ENCODE peak calls at places on chromosomes 5 and 9, in eight cellular contexts. One of them, this sample, is unnamed.

GRCh38 chr9:89598926-89599325 is 5.9 kb upstream of the GADD45G start:
- DNase-seq in HAP-1: peak
- DNase-seq in endothelial cell: no peak
- DNase-seq in stimulated activated CD8-positive, alpha-beta memory T cell treated with anti-CD3 and anti-CD28 coated beads, Interleukin-4, amount 100 ng/mL, for 24 hours: no peak
- DNase-seq in T-helper 9 cell: no peak
- DNase-seq in NCI-H2171 treated with DMSO at 0.1 percent for 48 hours: peak
- DNase-seq in NB4: no peak
- DNase-seq in small intestine: peak
- DNase-seq in this sample: peak

GRCh38 chr5:76492819-76493189 is 89.7 kb downstream of the IQGAP2 start:
- DNase-seq in HAP-1: no peak
- DNase-seq in endothelial cell: no peak
- DNase-seq in stimulated activated CD8-positive, alpha-beta memory T cell treated with anti-CD3 and anti-CD28 coated beads, Interleukin-4, amount 100 ng/mL, for 24 hours: no peak
- DNase-seq in T-helper 9 cell: no peak
- DNase-seq in NCI-H2171 treated with DMSO at 0.1 percent for 48 hours: no peak
- DNase-seq in NB4: no peak
- DNase-seq in small intestine: no peak
- DNase-seq in this sample: no peak

GRCh38 chr5:74851684-74852353 is 14.4 kb downstream of the FAM169A start:
- DNase-seq in HAP-1: no peak
- DNase-seq in endothelial cell: no peak
- DNase-seq in stimulated activated CD8-positive, alpha-beta memory T cell treated with anti-CD3 and anti-CD28 coated beads, Interleukin-4, amount 100 ng/mL, for 24 hours: no peak
- DNase-seq in T-helper 9 cell: no peak
- DNase-seq in NCI-H2171 treated with DMSO at 0.1 percent for 48 hours: no peak
- DNase-seq in NB4: no peak
- DNase-seq in small intestine: no peak
- DNase-seq in this sample: no peak

GRCh38 chr5:9094582-9094981 is 451.3 kb downstream of the SEMA5A start:
- DNase-seq in HAP-1: no peak
- DNase-seq in endothelial cell: no peak
- DNase-seq in stimulated activated CD8-positive, alpha-beta memory T cell treated with anti-CD3 and anti-CD28 coated beads, Interleukin-4, amount 100 ng/mL, for 24 hours: no peak
- DNase-seq in T-helper 9 cell: no peak
- DNase-seq in NCI-H2171 treated with DMSO at 0.1 percent for 48 hours: no peak
- DNase-seq in NB4: no peak
- DNase-seq in small intestine: no peak
- DNase-seq in this sample: no peak

GRCh38 chr5:61840354-61840753 is 465.7 kb upstream of the KIF2A start:
- DNase-seq in HAP-1: no peak
- DNase-seq in endothelial cell: no peak
- DNase-seq in stimulated activated CD8-positive, alpha-beta memory T cell treated with anti-CD3 and anti-CD28 coated beads, Interleukin-4, amount 100 ng/mL, for 24 hours: no peak
- DNase-seq in T-helper 9 cell: no peak
- DNase-seq in NCI-H2171 treated with DMSO at 0.1 percent for 48 hours: no peak
- DNase-seq in NB4: no peak
- DNase-seq in small intestine: no peak
- DNase-seq in this sample: no peak

GRCh38 chr5:83553000-83553486 is 81.5 kb downstream of the VCAN start:
- DNase-seq in HAP-1: no peak
- DNase-seq in endothelial cell: no peak
- DNase-seq in stimulated activated CD8-positive, alpha-beta memory T cell treated with anti-CD3 and anti-CD28 coated beads, Interleukin-4, amount 100 ng/mL, for 24 hours: no peak
- DNase-seq in T-helper 9 cell: no peak
- DNase-seq in NCI-H2171 treated with DMSO at 0.1 percent for 48 hours: no peak
- DNase-seq in NB4: no peak
- DNase-seq in small intestine: no peak
- DNase-seq in this sample: peak

GRCh38 chr9:89293014-89293413 is 18.0 kb upstream of the CKS2 start:
- DNase-seq in HAP-1: no peak
- DNase-seq in endothelial cell: no peak
- DNase-seq in stimulated activated CD8-positive, alpha-beta memory T cell treated with anti-CD3 and anti-CD28 coated beads, Interleukin-4, amount 100 ng/mL, for 24 hours: no peak
- DNase-seq in T-helper 9 cell: no peak
- DNase-seq in NCI-H2171 treated with DMSO at 0.1 percent for 48 hours: no peak
- DNase-seq in NB4: no peak
- DNase-seq in small intestine: no peak
- DNase-seq in this sample: no peak

GRCh38 chr5:3010953-3011763 is 259.7 kb upstream of the IRX2 start:
- DNase-seq in HAP-1: no peak
- DNase-seq in endothelial cell: no peak
- DNase-seq in stimulated activated CD8-positive, alpha-beta memory T cell treated with anti-CD3 and anti-CD28 coated beads, Interleukin-4, amount 100 ng/mL, for 24 hours: no peak
- DNase-seq in T-helper 9 cell: no peak
- DNase-seq in NCI-H2171 treated with DMSO at 0.1 percent for 48 hours: no peak
- DNase-seq in NB4: no peak
- DNase-seq in small intestine: no peak
- DNase-seq in this sample: peak

GRCh38 chr9:14164908-14165307 is 149.0 kb downstream of the NFIB start:
- DNase-seq in HAP-1: no peak
- DNase-seq in endothelial cell: no peak
- DNase-seq in stimulated activated CD8-positive, alpha-beta memory T cell treated with anti-CD3 and anti-CD28 coated beads, Interleukin-4, amount 100 ng/mL, for 24 hours: no peak
- DNase-seq in T-helper 9 cell: no peak
- DNase-seq in NCI-H2171 treated with DMSO at 0.1 percent for 48 hours: no peak
- DNase-seq in NB4: no peak
- DNase-seq in small intestine: no peak
- DNase-seq in this sample: no peak

GRCh38 chr5:177179431-177179830 is 45.9 kb downstream of the NSD1 start:
- DNase-seq in HAP-1: no peak
- DNase-seq in endothelial cell: no peak
- DNase-seq in stimulated activated CD8-positive, alpha-beta memory T cell treated with anti-CD3 and anti-CD28 coated beads, Interleukin-4, amount 100 ng/mL, for 24 hours: no peak
- DNase-seq in T-helper 9 cell: no peak
- DNase-seq in NCI-H2171 treated with DMSO at 0.1 percent for 48 hours: no peak
- DNase-seq in NB4: no peak
- DNase-seq in small intestine: no peak
- DNase-seq in this sample: no peak

GRCh38 chr5:145830594-145830993 is 4.5 kb downstream of the PRELID2 start:
- DNase-seq in HAP-1: no peak
- DNase-seq in endothelial cell: no peak
- DNase-seq in stimulated activated CD8-positive, alpha-beta memory T cell treated with anti-CD3 and anti-CD28 coated beads, Interleukin-4, amount 100 ng/mL, for 24 hours: no peak
- DNase-seq in T-helper 9 cell: no peak
- DNase-seq in NCI-H2171 treated with DMSO at 0.1 percent for 48 hours: no peak
- DNase-seq in NB4: no peak
- DNase-seq in small intestine: no peak
- DNase-seq in this sample: no peak

GRCh38 chr5:42518595-42519067 is 95.4 kb downstream of the GHR start:
- DNase-seq in HAP-1: no peak
- DNase-seq in endothelial cell: no peak
- DNase-seq in stimulated activated CD8-positive, alpha-beta memory T cell treated with anti-CD3 and anti-CD28 coated beads, Interleukin-4, amount 100 ng/mL, for 24 hours: no peak
- DNase-seq in T-helper 9 cell: no peak
- DNase-seq in NCI-H2171 treated with DMSO at 0.1 percent for 48 hours: no peak
- DNase-seq in NB4: no peak
- DNase-seq in small intestine: no peak
- DNase-seq in this sample: peak

GRCh38 chr5:27463446-27464149 is 425.2 kb upstream of the CDH9 start:
- DNase-seq in HAP-1: no peak
- DNase-seq in endothelial cell: no peak
- DNase-seq in stimulated activated CD8-positive, alpha-beta memory T cell treated with anti-CD3 and anti-CD28 coated beads, Interleukin-4, amount 100 ng/mL, for 24 hours: no peak
- DNase-seq in T-helper 9 cell: no peak
- DNase-seq in NCI-H2171 treated with DMSO at 0.1 percent for 48 hours: no peak
- DNase-seq in NB4: no peak
- DNase-seq in small intestine: no peak
- DNase-seq in this sample: no peak

GRCh38 chr5:129384736-129385135 is 75.4 kb upstream of the ADAMTS19 start:
- DNase-seq in HAP-1: no peak
- DNase-seq in endothelial cell: no peak
- DNase-seq in stimulated activated CD8-positive, alpha-beta memory T cell treated with anti-CD3 and anti-CD28 coated beads, Interleukin-4, amount 100 ng/mL, for 24 hours: no peak
- DNase-seq in T-helper 9 cell: no peak
- DNase-seq in NCI-H2171 treated with DMSO at 0.1 percent for 48 hours: no peak
- DNase-seq in NB4: no peak
- DNase-seq in small intestine: peak
- DNase-seq in this sample: no peak

GRCh38 chr9:131707677-131708612 is 31.9 kb downstream of the RAPGEF1 start:
- DNase-seq in HAP-1: peak
- DNase-seq in endothelial cell: no peak
- DNase-seq in stimulated activated CD8-positive, alpha-beta memory T cell treated with anti-CD3 and anti-CD28 coated beads, Interleukin-4, amount 100 ng/mL, for 24 hours: no peak
- DNase-seq in T-helper 9 cell: no peak
- DNase-seq in NCI-H2171 treated with DMSO at 0.1 percent for 48 hours: no peak
- DNase-seq in NB4: peak
- DNase-seq in small intestine: peak
- DNase-seq in this sample: peak

GRCh38 chr9:121634800-121635261 is 16.6 kb upstream of the DAB2IP start:
- DNase-seq in HAP-1: peak
- DNase-seq in endothelial cell: peak
- DNase-seq in stimulated activated CD8-positive, alpha-beta memory T cell treated with anti-CD3 and anti-CD28 coated beads, Interleukin-4, amount 100 ng/mL, for 24 hours: no peak
- DNase-seq in T-helper 9 cell: no peak
- DNase-seq in NCI-H2171 treated with DMSO at 0.1 percent for 48 hours: no peak
- DNase-seq in NB4: peak
- DNase-seq in small intestine: no peak
- DNase-seq in this sample: no peak

GRCh38 chr9:117777823-117778222 is 73.6 kb downstream of the TLR4 start:
- DNase-seq in HAP-1: no peak
- DNase-seq in endothelial cell: no peak
- DNase-seq in stimulated activated CD8-positive, alpha-beta memory T cell treated with anti-CD3 and anti-CD28 coated beads, Interleukin-4, amount 100 ng/mL, for 24 hours: no peak
- DNase-seq in T-helper 9 cell: no peak
- DNase-seq in NCI-H2171 treated with DMSO at 0.1 percent for 48 hours: no peak
- DNase-seq in NB4: peak
- DNase-seq in small intestine: no peak
- DNase-seq in this sample: no peak

GRCh38 chr5:79875230-79875629 is 115.8 kb downstream of the MTX3 start:
- DNase-seq in HAP-1: no peak
- DNase-seq in endothelial cell: no peak
- DNase-seq in stimulated activated CD8-positive, alpha-beta memory T cell treated with anti-CD3 and anti-CD28 coated beads, Interleukin-4, amount 100 ng/mL, for 24 hours: no peak
- DNase-seq in T-helper 9 cell: no peak
- DNase-seq in NCI-H2171 treated with DMSO at 0.1 percent for 48 hours: no peak
- DNase-seq in NB4: no peak
- DNase-seq in small intestine: no peak
- DNase-seq in this sample: no peak

GRCh38 chr9:97972753-97973152 is 10.4 kb upstream of the ANP32B start:
- DNase-seq in HAP-1: no peak
- DNase-seq in endothelial cell: no peak
- DNase-seq in stimulated activated CD8-positive, alpha-beta memory T cell treated with anti-CD3 and anti-CD28 coated beads, Interleukin-4, amount 100 ng/mL, for 24 hours: no peak
- DNase-seq in T-helper 9 cell: no peak
- DNase-seq in NCI-H2171 treated with DMSO at 0.1 percent for 48 hours: no peak
- DNase-seq in NB4: no peak
- DNase-seq in small intestine: no peak
- DNase-seq in this sample: no peak

GRCh38 chr5:118165619-118166018 is 822.7 kb downstream of the DTWD2 start:
- DNase-seq in HAP-1: no peak
- DNase-seq in endothelial cell: no peak
- DNase-seq in stimulated activated CD8-positive, alpha-beta memory T cell treated with anti-CD3 and anti-CD28 coated beads, Interleukin-4, amount 100 ng/mL, for 24 hours: no peak
- DNase-seq in T-helper 9 cell: no peak
- DNase-seq in NCI-H2171 treated with DMSO at 0.1 percent for 48 hours: no peak
- DNase-seq in NB4: no peak
- DNase-seq in small intestine: no peak
- DNase-seq in this sample: no peak

GRCh38 chr9:135248111-135248510 is 160.6 kb downstream of the OLFM1 start:
- DNase-seq in HAP-1: no peak
- DNase-seq in endothelial cell: no peak
- DNase-seq in stimulated activated CD8-positive, alpha-beta memory T cell treated with anti-CD3 and anti-CD28 coated beads, Interleukin-4, amount 100 ng/mL, for 24 hours: no peak
- DNase-seq in T-helper 9 cell: no peak
- DNase-seq in NCI-H2171 treated with DMSO at 0.1 percent for 48 hours: no peak
- DNase-seq in NB4: no peak
- DNase-seq in small intestine: peak
- DNase-seq in this sample: no peak

This sample was measured in sigmoid colon.